ENCODE peak calls at places on chromosomes 6 and 20, in five cellular contexts. D is astrocyte of the spinal cord; U is AG04450; W is CD4-positive, alpha-beta T cell; X is coronary artery. I is an unnamed sample.

GRCh38 chr20:9417665-9418064 is 96.7 kb upstream of the LAMP5 start:
- DNase-seq in U (no peak), X (no peak), D (no peak), W (no peak), I (peak)

GRCh38 chr6:4017058-4017457 is 61.9 kb downstream of the FAM217A start:
- DNase-seq in D (no peak), U (no peak), W (no peak), X (no peak), I (no peak)

GRCh38 chr20:35003211-35004031 is 47.8 kb downstream of the MYH7B start:
- DNase-seq in X (no peak), U (no peak), W (no peak), D (no peak), I (no peak)

GRCh38 chr20:59042151-59042795 is at the start of gene PRELID3B:
- DNase-seq in W (no peak), X (no peak), D (no peak), U (no peak), I (no peak)

GRCh38 chr6:85240787-85241186 is 209.1 kb upstream of the NT5E start:
- DNase-seq in X (no peak), W (no peak), D (peak), U (no peak), I (no peak)

GRCh38 chr20:19757973-19758887 is at the start of gene RIN2:
- DNase-seq in X (peak), D (peak), W (no peak), U (peak), I (peak)

GRCh38 chr6:118787746-118788419 is 106.1 kb upstream of the ASF1A start:
- DNase-seq in W (no peak), X (no peak), D (no peak), U (no peak), I (no peak)

GRCh38 chr20:53161073-53161472 is 188.9 kb downstream of the TSHZ2 start:
- DNase-seq in W (no peak), D (no peak), U (no peak), X (no peak), I (no peak)

GRCh38 chr6:148932731-148933130 is 185.9 kb downstream of the UST start:
- DNase-seq in D (no peak), X (no peak), U (no peak), W (no peak), I (no peak)

GRCh38 chr6:145904878-145905277 is 59.3 kb downstream of the SHPRH start:
- DNase-seq in W (no peak), D (no peak), X (no peak), U (no peak), I (no peak)

DNA sequence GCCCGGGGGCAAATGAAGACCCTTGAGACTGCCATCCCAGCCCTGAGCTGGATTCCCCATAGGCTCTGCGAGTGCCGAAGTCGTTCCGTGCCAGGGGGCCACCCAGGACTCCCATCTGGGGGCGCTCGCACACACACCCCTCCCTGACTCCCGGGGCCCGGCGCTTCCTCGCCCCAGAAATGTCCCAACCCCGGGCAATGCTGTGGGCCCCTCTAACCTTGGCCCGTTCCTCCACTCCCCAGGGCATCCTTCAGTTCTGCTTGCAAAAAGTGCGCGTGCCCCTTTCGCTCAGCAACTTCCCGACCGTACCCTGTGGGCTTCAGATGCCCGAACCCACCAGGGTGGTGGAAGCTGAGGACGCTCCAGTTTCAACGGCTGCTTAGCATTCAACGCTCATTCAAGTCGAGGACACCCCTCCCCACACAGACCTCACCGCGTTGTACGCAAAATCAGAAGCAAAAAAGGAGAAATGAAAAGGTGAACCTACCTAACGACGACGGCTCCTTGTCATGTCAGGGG is 25.4 kb downstream of the RIPOR2 start:
- DNase-seq in U (no peak), X (no peak), D (no peak), W (no peak), I (no peak)
- TF ChIP-seq CTCF in U (peak), X (no peak), D (no peak), W (peak), I (peak)

GRCh38 chr6:37585523-37585905 is 85.8 kb upstream of the CCDC167 start:
- DNase-seq in X (no peak), U (no peak), W (no peak), D (no peak), I (no peak)

GRCh38 chr6:37589198-37589597 is 89.5 kb upstream of the CCDC167 start:
- DNase-seq in X (no peak), U (no peak), D (no peak), W (no peak), I (no peak)

GRCh38 chr6:37588745-37589139 is 89.0 kb upstream of the CCDC167 start:
- DNase-seq in W (no peak), U (no peak), D (no peak), X (no peak), I (no peak)

GRCh38 chr6:37585937-37586336 is 86.2 kb upstream of the CCDC167 start:
- DNase-seq in W (no peak), U (no peak), D (no peak), X (no peak), I (no peak)

DNA sequence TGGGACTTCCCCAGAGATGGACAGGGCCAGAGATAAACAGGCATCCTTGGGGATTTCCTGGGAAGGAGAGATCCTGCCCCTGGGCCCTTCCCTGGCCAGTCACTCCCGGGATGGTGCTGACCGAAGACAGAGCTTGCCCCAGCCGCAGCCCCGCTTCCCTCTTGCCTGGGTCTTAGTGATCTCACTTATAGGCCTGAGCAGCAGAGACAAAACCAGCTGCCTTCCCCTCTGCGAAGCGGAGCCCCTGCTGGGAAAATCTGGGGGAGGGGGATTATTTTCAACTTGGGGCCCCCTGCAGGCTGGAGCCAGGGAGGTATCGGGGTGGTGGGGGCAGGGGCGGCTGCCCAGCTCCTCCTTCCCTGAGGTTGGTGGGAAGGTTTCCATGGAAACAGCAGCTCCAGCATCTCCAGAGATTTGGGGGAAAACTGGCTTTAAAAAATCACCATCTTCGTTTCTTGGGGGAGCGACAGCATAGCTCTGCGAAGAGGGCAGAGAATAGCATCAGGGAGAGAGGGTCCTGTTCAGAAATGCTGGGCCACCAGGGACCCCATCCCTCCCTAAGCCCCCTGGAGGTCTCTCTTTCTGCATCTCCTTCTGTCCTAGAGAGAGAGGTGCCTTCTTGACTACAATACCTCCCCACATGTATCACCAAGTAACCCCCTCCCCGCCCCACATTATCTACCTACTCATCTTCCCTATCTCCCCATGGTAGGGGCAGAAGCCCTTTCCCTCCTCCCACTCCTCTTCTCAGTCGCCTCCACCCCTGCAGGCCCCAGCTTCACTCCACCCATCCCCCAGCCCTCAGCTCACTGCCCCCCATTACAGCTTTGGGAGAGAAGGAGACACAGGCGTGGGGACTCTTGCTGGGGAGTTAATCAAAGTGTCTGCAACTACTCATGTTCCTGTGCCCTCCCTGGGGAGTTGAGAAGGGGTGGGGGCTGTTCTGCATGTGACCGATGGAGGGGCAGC is 88.4 kb upstream of the CCDC167 start:
- DNase-seq in W (no peak), D (no peak), U (no peak), X (no peak), I (no peak)
- TF ChIP-seq CTCF in W (no peak), D (no peak), U (no peak), X (no peak), I (no peak)

GRCh38 chr6:125233216-125233615 is 68.6 kb downstream of the HDDC2 start:
- DNase-seq in W (no peak), D (no peak), U (no peak), X (no peak), I (no peak)
- TF ChIP-seq CTCF in W (no peak), D (no peak), U (no peak), X (no peak), I (no peak)

DNA sequence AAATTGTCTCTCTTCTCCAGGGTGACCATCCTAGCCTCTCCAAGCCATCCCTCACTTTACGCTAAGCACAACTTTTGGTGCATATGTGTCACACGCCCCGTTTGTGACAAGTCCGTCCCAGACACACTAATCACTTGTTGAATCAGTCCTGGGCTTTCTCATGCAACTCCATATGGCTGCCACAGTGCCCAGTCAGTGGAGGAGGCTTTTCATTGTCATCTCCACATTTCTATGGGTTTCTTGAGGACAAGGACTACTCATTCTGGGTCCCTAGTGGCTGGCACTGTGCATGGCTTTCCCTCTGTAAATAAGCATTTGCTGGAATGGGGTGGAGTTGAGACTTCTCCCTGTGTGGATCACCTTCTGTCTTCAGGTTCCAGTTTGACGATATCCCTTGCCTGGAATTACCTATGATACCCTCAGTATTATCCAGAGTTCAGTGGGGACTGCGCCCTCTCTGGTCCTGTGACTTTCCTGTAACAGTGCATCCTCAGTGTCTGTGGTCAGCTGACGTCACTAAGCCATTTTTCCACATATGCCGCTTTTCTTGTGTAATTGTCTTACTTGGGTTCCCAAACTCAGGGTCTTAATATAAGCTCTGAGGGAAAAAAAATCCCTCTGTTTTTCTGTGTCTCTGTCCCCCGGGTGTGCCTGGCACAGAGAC is 59.8 kb upstream of the MYL9 start:
- DNase-seq in X (no peak), D (no peak), U (no peak), W (no peak), I (no peak)
- TF ChIP-seq CTCF in X (no peak), D (no peak), U (no peak), W (no peak), I (no peak)

GRCh38 chr6:31865205-31866118 is 2.8 kb upstream of the NEU1 start:
- DNase-seq in D (peak), U (no peak), W (no peak), X (no peak), I (no peak)
- TF ChIP-seq CTCF in D (no peak), U (no peak), W (no peak), X (no peak), I (no peak)

GRCh38 chr6:24359640-24360454 is 2.0 kb upstream of the DCDC2 start:
- DNase-seq in X (peak), W (peak), D (peak), U (peak), I (peak)
- TF ChIP-seq CTCF in X (peak), W (peak), D (peak), U (peak), I (peak)

GRCh38 chr20:44911264-44911921 is 1.5 kb downstream of the PABPC1L start:
- DNase-seq in U (no peak), D (peak), W (peak), X (no peak), I (peak)
- TF ChIP-seq CTCF in U (peak), D (peak), W (peak), X (no peak), I (peak)

DNA sequence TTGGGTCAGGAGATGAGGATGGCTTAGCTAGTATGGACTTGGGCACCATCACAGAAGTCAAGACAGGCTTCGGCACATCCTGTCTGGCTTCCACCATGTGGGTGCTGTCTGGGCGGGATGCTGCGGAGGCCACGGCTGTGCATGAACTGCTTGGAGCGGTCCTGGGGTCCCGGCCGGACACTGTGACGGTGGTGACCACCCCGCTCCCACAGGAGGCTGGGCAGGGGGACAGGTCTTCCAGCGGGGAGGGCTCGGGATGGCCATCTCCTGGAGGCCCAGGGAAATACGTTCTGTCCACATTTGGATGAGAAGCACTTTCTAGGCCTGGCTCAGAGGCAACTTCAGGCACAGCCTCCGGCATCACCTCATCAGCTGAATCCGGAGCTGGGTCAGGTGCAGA is 32.1 kb upstream of the TCFL5 start:
- DNase-seq in D (no peak), W (no peak), U (no peak), X (no peak), I (no peak)
- TF ChIP-seq CTCF in D (peak), W (no peak), U (no peak), X (no peak), I (peak)

DNA sequence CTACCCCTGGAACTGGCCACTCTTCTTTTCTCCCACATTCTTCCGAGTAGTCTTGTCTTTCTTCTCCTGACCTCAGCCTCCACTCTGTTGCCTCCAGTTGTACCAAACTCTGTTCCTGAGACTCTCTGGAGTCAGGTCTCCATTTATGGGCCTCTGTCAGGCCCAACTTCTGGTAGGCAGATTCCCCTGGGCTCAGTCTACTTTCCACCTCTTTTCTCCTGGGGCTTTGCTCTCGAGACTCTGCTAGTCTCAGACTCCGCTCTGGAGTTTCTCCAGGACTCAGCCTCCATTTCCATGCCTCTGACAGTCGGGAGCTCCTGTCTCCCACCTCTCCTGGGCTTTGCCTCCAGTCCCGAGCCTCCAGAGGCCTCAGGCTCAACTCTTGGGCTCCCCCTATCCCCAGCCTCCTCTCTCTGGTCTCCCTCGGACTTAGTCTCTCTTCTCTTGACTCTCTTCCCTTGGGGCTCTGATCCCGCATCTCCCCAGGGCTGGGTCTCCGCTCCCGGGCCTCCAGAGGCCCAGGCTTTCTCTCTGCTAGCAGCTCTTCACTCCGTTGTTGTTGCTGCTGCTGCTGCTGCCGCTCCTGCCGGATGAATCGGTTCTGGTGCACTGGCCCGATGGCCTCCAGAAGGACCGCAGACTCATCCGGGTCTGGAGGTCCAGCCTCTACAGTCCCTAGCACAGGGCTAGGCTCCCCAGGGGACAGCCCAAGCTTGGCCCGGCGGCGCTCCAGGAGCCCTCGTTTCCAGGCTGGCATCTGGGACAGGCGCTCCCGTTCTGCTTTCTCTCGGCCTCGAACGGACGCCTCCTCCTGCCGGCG is 1.1 kb downstream of the PPP1R18 start:
- DNase-seq in X (no peak), D (peak), W (no peak), U (no peak), I (no peak)
- TF ChIP-seq CTCF in X (no peak), D (peak), W (no peak), U (peak), I (peak)

GRCh38 chr20:13990465-13990864 is at the start of gene SEL1L2:
- DNase-seq in D (no peak), X (no peak), U (no peak), W (no peak), I (no peak)

GRCh38 chr20:13995841-13996240 is 525 bp downstream of the MACROD2 start:
- DNase-seq in U (no peak), D (peak), W (no peak), X (no peak), I (no peak)

GRCh38 chr20:13991311-13991710 is 897 bp upstream of the SEL1L2 start:
- DNase-seq in X (no peak), D (no peak), U (no peak), W (no peak), I (no peak)

GRCh38 chr20:13996265-13996664 is 949 bp downstream of the MACROD2 start:
- DNase-seq in W (no peak), D (peak), X (no peak), U (no peak), I (no peak)

GRCh38 chr20:13995086-13995665 is at the start of gene MACROD2:
- DNase-seq in W (no peak), U (no peak), D (peak), X (peak), I (peak)
- TF ChIP-seq CTCF in W (no peak), U (no peak), D (no peak), X (no peak), I (no peak)

I was measured in HFFc6.